ENCODE peak calls at places on chromosome 22, in seven cellular contexts. B is mucosa of descending colon, K is HFFc6, P is omental fat pad, X is AG09319, H is transverse colon, Q is Peyer's patch. Y is an unnamed sample.

GRCh38 chr22:27300661-27301285 is 500.8 kb downstream of the MN1 start:
- DNase-seq in Q (no peak), H (no peak), K (no peak), X (no peak), B (no peak), P (no peak), Y (no peak)

GRCh38 chr22:22895776-22896445 is 8.3 kb downstream of the IGLL5 start:
- DNase-seq in X (no peak), K (no peak), H (no peak), Q (no peak), P (peak), B (no peak), Y (no peak)

GRCh38 chr22:43168416-43169309 is 17.3 kb downstream of the TSPO start:
- DNase-seq in H (no peak), K (peak), X (peak), P (no peak), B (no peak), Q (no peak), Y (no peak)

GRCh38 chr22:25987948-25988347 is 181.3 kb upstream of the SEZ6L start:
- DNase-seq in B (no peak), X (no peak), Q (no peak), K (no peak), P (no peak), H (no peak), Y (no peak)

GRCh38 chr22:27029584-27030130 is 372.3 kb downstream of the MIAT start:
- DNase-seq in H (no peak), X (no peak), P (no peak), Q (no peak), B (no peak), K (no peak), Y (no peak)

GRCh38 chr22:28442264-28442950 is 237.2 kb downstream of the TTC28 start:
- DNase-seq in H (peak), B (peak), K (peak), Q (peak), P (no peak), X (peak), Y (peak)

GRCh38 chr22:30296851-30297250 is 7.5 kb upstream of the CASTOR1 start:
- DNase-seq in B (no peak), K (no peak), X (no peak), P (no peak), Q (no peak), H (no peak), Y (no peak)

GRCh38 chr22:17460895-17461294 is 91.6 kb downstream of the CECR2 start:
- DNase-seq in H (no peak), Q (no peak), P (no peak), B (no peak), K (no peak), X (no peak), Y (no peak)

GRCh38 chr22:23823331-23823791 is 15.4 kb downstream of the DERL3 start:
- DNase-seq in X (no peak), H (no peak), Q (no peak), B (no peak), K (peak), P (no peak), Y (no peak)

GRCh38 chr22:20157416-20158183 is 6.7 kb upstream of the CCDC188 start:
- DNase-seq in P (no peak), K (no peak), B (no peak), X (no peak), H (no peak), Q (no peak), Y (no peak)

GRCh38 chr22:23237841-23238240 is 57.5 kb downstream of the BCR start:
- DNase-seq in B (no peak), X (no peak), Q (no peak), K (no peak), H (no peak), P (no peak), Y (no peak)

GRCh38 chr22:20395181-20395896 is 1.4 kb downstream of the ZNF74 start:
- DNase-seq in X (no peak), K (no peak), P (no peak), H (no peak), Q (no peak), B (no peak), Y (no peak)

GRCh38 chr22:48772286-48772907 is 1055.3 kb downstream of the BRD1 start:
- DNase-seq in P (no peak), Q (peak), B (no peak), X (no peak), K (no peak), H (no peak), Y (no peak)

GRCh38 chr22:47850644-47851151 is 1088.2 kb downstream of the TBC1D22A start:
- DNase-seq in K (no peak), H (no peak), B (no peak), P (no peak), X (no peak), Q (no peak), Y (no peak)

GRCh38 chr22:24414523-24414922 is 12.9 kb upstream of the ADORA2A start:
- DNase-seq in K (no peak), P (no peak), Q (no peak), H (no peak), X (no peak), B (no peak), Y (no peak)

GRCh38 chr22:42933783-42934144 is 76.7 kb upstream of the ARFGAP3 start:
- DNase-seq in B (no peak), Q (no peak), H (no peak), X (peak), K (peak), P (no peak), Y (no peak)

GRCh38 chr22:26534166-26534855 is 22.0 kb upstream of the TFIP11 start:
- DNase-seq in K (no peak), H (no peak), X (no peak), Q (no peak), P (no peak), B (no peak), Y (no peak)

DNA sequence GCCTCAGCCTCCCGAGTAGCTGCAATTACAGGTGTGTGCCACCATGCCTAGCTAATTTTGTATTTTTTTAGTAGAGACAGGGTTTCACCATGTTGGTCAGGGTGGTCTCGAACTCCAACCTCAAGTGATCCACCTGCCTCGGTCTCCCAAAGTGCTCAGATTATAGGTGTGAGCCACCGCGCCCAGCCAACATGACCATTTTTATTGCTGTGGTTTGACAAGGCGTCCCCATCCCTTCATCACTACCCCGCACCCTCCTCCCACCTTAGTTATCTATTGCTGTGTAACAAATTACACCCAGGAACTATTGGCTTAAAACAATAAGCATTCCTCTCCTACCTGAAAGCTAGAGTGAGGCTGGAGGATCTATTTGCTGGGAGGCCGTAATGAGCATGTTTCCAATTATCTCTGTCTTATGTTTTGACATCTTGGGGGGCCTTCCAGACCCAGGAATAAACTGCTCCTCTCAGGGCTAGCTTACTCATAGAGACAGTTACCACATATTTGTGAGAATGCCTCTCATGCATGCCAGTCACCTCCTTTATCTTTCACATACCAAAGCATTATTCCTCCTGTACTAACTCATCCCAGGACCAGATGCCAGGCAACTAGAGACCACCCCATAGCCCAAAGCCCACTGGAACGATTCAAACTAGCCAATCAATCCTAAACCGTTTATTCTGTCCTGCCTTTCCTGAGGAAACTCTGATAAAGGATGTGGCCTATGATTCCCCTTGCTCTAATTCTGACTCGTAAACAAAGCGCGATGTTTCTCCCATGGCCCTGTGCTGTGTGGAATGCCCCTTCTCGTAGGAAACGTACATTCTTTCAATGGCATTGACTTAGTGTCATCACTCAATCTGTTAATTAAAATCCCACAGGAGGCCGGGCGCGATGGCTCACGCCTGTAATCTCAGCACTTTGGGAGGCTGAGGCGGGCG is 19.4 kb downstream of the SNU13 start:
- DNase-seq in P (peak), X (peak), Q (peak), B (no peak), H (no peak), K (peak), Y (no peak)
- TF ChIP-seq CTCF in P (no peak), X (no peak), Q (no peak), B (no peak), H (no peak), K (no peak), Y (no peak)

GRCh38 chr22:21713428-21714058 is 22.1 kb downstream of the YPEL1 start:
- DNase-seq in X (no peak), Q (no peak), B (no peak), H (no peak), P (no peak), K (no peak), Y (no peak)
- TF ChIP-seq CTCF in X (no peak), Q (no peak), B (no peak), H (no peak), P (no peak), K (peak), Y (no peak)

DNA sequence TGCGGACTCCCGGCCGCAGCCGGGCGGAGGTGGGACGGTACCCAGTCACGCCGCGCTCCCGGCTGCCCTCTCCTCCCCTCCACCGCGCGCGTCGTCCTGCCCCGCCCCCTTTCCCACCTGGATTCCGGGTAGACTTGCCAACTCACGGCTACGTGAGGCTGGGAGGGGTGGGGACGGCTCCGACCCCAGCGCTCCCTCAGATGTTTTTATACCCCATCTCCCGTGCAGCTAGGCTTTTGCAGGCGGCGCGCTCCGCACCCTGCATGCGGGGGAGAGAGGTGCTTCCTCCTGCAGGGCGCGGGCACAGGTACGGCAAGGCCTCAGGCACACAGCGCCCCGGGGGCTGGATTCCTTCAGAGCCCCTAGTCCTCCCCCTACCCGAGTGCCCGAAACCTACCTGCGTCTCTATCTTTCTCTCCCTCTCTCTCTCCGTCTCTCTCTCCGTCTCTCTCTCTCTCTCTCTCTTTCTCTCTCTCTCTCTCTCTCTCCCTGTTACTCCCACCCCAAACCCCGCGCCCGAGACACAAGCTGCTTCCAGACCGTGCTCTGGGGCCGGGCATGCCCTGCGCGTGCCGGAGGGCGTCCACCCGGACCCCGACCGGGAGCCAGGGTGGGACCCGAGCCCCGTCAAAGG is 1.9 kb downstream of the PDGFB start:
- DNase-seq in X (no peak), H (no peak), B (no peak), P (no peak), K (no peak), Q (no peak), Y (peak)
- TF ChIP-seq CTCF in X (no peak), H (no peak), B (no peak), P (no peak), K (no peak), Q (no peak), Y (no peak)

DNA sequence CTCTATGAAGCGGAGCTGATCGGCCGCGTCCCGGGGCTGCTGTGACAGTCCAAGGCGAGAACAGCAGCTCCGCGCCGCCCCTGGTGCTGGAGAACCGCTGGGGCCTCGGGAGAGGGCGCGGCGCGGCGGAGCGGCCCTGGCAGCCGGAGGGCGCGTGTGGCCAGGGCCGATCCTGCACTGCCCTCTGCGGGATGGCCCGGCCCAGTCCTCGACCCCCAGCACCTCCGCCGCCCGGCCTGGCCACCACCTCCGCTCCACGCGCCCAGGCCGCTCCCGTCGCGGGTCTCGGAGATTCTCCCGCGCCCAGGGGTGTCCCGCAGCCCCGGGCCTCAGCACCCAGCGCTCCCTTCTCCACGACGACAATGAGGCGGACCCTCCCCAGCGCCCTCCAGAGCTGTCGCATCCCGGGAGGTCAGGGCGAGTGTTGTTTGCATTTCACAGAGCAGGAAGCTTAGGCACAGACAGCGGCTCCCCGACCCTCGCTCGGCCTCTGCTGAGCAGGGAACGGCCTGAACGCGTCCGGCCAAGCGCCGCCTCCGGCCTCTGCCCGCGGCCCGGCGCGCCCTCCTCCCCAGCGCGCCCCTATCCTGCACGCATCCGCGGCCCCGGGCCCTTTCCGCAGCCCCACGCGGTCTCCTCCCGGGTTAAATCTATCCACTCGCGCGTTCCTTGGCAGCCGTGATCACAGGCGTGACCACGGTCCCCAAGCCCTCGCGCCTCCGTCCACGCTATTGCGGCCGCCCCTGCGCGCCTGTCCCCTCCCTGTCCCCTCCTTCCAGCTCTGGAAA is 109.7 kb downstream of the WNT7B start:
- DNase-seq in K (no peak), P (no peak), Q (no peak), X (no peak), H (no peak), B (no peak), Y (peak)
- TF ChIP-seq CTCF in K (peak), P (no peak), Q (no peak), X (peak), H (no peak), B (no peak), Y (no peak)

GRCh38 chr22:41401781-41402648 is 20.3 kb downstream of the TEF start:
- DNase-seq in X (peak), H (peak), Q (no peak), P (no peak), K (peak), B (peak), Y (no peak)

GRCh38 chr22:41395531-41396240 is 13.9 kb downstream of the TEF start:
- DNase-seq in K (no peak), X (no peak), H (no peak), P (no peak), Q (no peak), B (no peak), Y (no peak)

GRCh38 chr22:41403532-41404318 is 22.0 kb downstream of the TEF start:
- DNase-seq in P (peak), Q (peak), K (peak), X (peak), H (peak), B (peak), Y (peak)

GRCh38 chr22:41397143-41397811 is 15.5 kb downstream of the TEF start:
- DNase-seq in Q (no peak), K (no peak), X (no peak), B (peak), P (no peak), H (peak), Y (no peak)

GRCh38 chr22:41398921-41399320 is 17.2 kb downstream of the TEF start:
- DNase-seq in X (no peak), P (no peak), Q (no peak), K (no peak), H (no peak), B (no peak), Y (no peak)
- TF ChIP-seq CTCF in X (no peak), P (no peak), Q (no peak), K (no peak), H (no peak), B (no peak), Y (no peak)

GRCh38 chr22:38115423-38116205 is 5.1 kb upstream of the BAIAP2L2 start:
- DNase-seq in P (no peak), Q (no peak), K (no peak), B (no peak), X (no peak), H (no peak), Y (no peak)
- TF ChIP-seq CTCF in P (no peak), Q (no peak), K (no peak), B (no peak), X (no peak), H (no peak), Y (no peak)